ENCODE peak calls at places on chromosomes 13 and 19, in four cellular contexts. Z is PC-3, B is SK-N-SH, A is neural progenitor cell. O is an unnamed sample.

GRCh38 chr19:49421039-49421877 is 2.0 kb downstream of the PTH2 start:
- DNase-seq in A (peak; percentile 98), B (peak; percentile 95), Z (peak; percentile 47), O (no peak)

GRCh38 chr19:30003862-30004261 is 61.8 kb downstream of the URI1 start:
- DNase-seq in Z (no peak), B (no peak), A (no peak), O (no peak)

GRCh38 chr13:36746051-36746450 is 72.2 kb downstream of the SERTM1 start:
- DNase-seq in B (no peak), Z (no peak), A (no peak), O (no peak)

GRCh38 chr13:23399254-23399796 is 34.2 kb downstream of the SACS start:
- DNase-seq in Z (no peak), B (no peak), A (peak; percentile 37), O (no peak)

GRCh38 chr19:42088471-42089190 is 12.7 kb downstream of the ZNF574 start:
- DNase-seq in A (no peak), Z (no peak), B (no peak), O (no peak)

GRCh38 chr13:30355405-30355741 is 48.0 kb upstream of the KATNAL1 start:
- DNase-seq in A (peak; percentile 34), Z (no peak), B (peak; percentile 51), O (no peak)

GRCh38 chr19:1837625-1838105 is 10.6 kb downstream of the REXO1 start:
- DNase-seq in Z (peak; percentile 38), B (peak; percentile 95), A (peak; percentile 73), O (no peak)

GRCh38 chr13:78660130-78660857 is 1.3 kb upstream of the OBI1 start:
- DNase-seq in Z (no peak), A (no peak), B (peak; percentile 47), O (no peak)

GRCh38 chr13:47337781-47338507 is 441.1 kb upstream of the HTR2A start:
- DNase-seq in A (peak; percentile 20), B (no peak), Z (no peak), O (no peak)

GRCh38 chr19:23771761-23772667 is 13.3 kb upstream of the ZNF681 start:
- DNase-seq in B (no peak), Z (peak; percentile 94), A (no peak), O (no peak)

GRCh38 chr13:41224113-41225110 is 30.0 kb upstream of the KBTBD7 start:
- DNase-seq in Z (peak; percentile 45), A (no peak), B (no peak), O (no peak)

GRCh38 chr13:101111894-101112293 is 304.4 kb downstream of the NALCN start:
- DNase-seq in A (no peak), B (no peak), Z (peak; percentile 23), O (no peak)

GRCh38 chr19:16561382-16561781 is 10.8 kb downstream of the SLC35E1 start:
- DNase-seq in Z (no peak), B (no peak), A (no peak), O (no peak)

GRCh38 chr13:112943309-112944125 is 25.5 kb upstream of the MCF2L start:
- DNase-seq in B (peak; percentile 82), A (peak; percentile 85), Z (peak; percentile 28), O (no peak)

GRCh38 chr13:90760639-90761038 is 586.8 kb upstream of the MIR17HG start:
- DNase-seq in B (no peak), A (no peak), Z (no peak), O (no peak)

GRCh38 chr13:107680115-107680514 is 535.2 kb downstream of the LIG4 start:
- DNase-seq in B (peak; percentile 27), Z (peak; percentile 25), A (no peak), O (no peak)

GRCh38 chr13:105442941-105443340 is 1092.5 kb downstream of the EFNB2 start:
- DNase-seq in A (no peak), B (no peak), Z (peak; percentile 95), O (no peak)

GRCh38 chr13:51647067-51647466 is 62.8 kb downstream of the WDFY2 start:
- DNase-seq in B (no peak), A (no peak), Z (no peak), O (no peak)

GRCh38 chr13:60572003-60572792 is 175.2 kb downstream of the TDRD3 start:
- DNase-seq in A (peak; percentile 20), B (no peak), Z (peak; percentile 80), O (no peak)

GRCh38 chr13:67134322-67135129 is 95.6 kb downstream of the PCDH9 start:
- DNase-seq in B (no peak), Z (no peak), A (no peak), O (no peak)

GRCh38 chr19:31578326-31578725 is 229.1 kb upstream of the TSHZ3 start:
- DNase-seq in A (no peak), B (no peak), Z (no peak), O (no peak)

GRCh38 chr13:109130093-109130835 is 500.9 kb downstream of the MYO16 start:
- DNase-seq in Z (no peak), B (no peak), A (peak; percentile 21), O (no peak)

GRCh38 chr19:38665950-38666661 is 18.7 kb downstream of the ACTN4 start:
- DNase-seq in Z (peak; percentile 66), B (no peak), A (peak; percentile 85), O (no peak)

GRCh38 chr19:4866595-4867424 is 657 bp downstream of the PLIN3 start:
- DNase-seq in B (peak; percentile 44), A (peak; percentile 80), Z (peak; percentile 42), O (no peak)

GRCh38 chr13:97344250-97345175 is 89.5 kb upstream of the RAP2A start:
- DNase-seq in Z (peak; percentile 68), A (peak; percentile 70), B (peak; percentile 67), O (peak; percentile 51)

GRCh38 chr19:52942371-52943133 is 19.3 kb upstream of the ZNF888 start:
- DNase-seq in B (peak; percentile 88), Z (peak; percentile 88), A (peak; percentile 87), O (peak; percentile 74)

DNA sequence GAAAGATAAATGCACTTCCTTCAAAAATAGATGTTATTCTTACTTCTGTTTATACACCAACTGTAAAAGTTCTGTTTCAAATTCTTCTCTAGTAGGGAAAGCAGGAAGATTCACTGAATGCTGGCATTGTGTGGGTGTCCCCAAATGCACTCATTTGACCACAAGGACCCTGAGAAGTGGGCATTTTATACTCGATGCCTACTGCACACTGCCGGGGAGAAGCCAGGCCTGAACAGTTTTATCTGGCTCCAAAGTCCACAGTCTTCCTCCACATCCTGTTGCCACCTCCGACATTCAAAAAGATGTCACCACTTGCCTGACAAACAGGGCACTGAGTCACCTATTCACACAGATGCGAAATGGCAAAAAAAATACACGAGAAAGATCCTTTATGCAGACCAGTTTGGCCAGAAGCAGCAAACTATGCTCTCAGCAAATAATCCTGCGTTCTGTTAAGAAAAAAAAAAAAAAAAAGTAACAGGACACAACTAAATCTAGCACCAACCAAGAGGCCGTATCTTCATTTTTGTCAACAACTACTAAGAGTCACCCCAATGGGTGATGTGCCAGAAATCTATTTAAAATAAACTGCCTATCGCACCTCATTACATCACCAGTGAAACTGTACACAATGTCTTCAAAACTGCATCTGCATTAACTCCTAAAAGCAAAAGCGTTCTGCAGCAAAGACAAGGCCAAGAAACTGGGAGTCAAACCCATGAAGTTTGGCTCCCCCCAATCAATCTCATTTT is 6.2 kb downstream of the ZC3H4 start:
- DNase-seq in Z (peak; percentile 78), B (no peak), A (no peak), O (no peak)
- H3K27ac ChIP-seq in Z (peak overlapping the region; percentile 99), B (peak overlapping the region; percentile 100), A (no peak overlapping the region), O (no peak overlapping the region)

GRCh38 chr19:11364935-11365334 is 9.5 kb upstream of the SWSAP1 start:
- DNase-seq in Z (no peak), A (no peak), B (no peak), O (no peak)

GRCh38 chr19:11364296-11364904 is 9.2 kb downstream of the PLPPR2 start:
- DNase-seq in B (no peak), A (no peak), Z (no peak), O (no peak)

GRCh38 chr19:11363881-11364280 is 8.6 kb downstream of the PLPPR2 start:
- DNase-seq in B (no peak), A (no peak), Z (no peak), O (no peak)

GRCh38 chr19:11361771-11362731 is 6.8 kb downstream of the PLPPR2 start:
- DNase-seq in A (no peak), B (peak; percentile 31), Z (no peak), O (no peak)

DNA sequence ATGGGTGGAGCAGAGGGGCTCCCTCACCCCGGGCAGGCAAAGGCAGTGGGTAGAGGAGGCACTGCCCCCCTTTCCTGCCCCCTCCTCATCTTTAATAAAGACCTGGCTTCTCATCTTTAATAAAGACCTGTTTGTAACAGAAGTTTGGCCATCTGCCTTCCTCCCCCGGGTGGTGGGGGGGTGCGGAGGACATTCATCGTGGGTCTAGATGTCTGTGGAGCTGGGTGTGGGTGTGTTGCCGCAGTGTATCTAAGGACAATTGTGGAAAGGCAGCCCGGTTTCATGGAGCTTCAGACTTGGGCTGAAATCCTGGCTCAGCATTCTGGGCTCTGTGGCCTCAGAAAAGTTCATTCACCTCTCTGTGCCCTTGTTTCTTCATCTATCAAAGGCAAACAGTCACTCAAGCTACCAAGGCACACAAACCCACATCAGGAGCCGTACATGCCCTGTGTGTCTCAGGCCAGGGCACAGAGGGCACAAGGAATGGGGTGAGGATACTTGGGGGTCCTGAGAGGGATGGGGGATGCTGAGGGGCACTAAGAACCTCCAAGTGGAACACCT is 8.8 kb upstream of the SWSAP1 start:
- DNase-seq in B (no peak), A (no peak), Z (no peak), O (no peak)
- TF ChIP-seq EZH2phosphoT487 in B (no peak), A (no peak), Z (no peak), O (no peak)

GRCh38 chr13:110314516-110315245 is 7.6 kb downstream of the COL4A2 start:
- DNase-seq in Z (no peak), A (no peak), B (no peak), O (no peak)
- H3K9ac ChIP-seq in Z (no peak overlapping the region), A (no peak overlapping the region), B (no peak overlapping the region), O (no peak overlapping the region)

GRCh38 chr13:46297338-46297737 is 85.6 kb downstream of the LRRC63 start:
- DNase-seq in A (no peak), B (no peak), Z (no peak), O (no peak)

GRCh38 chr13:46295531-46296464 is 84.1 kb downstream of the LRRC63 start:
- DNase-seq in B (no peak), A (no peak), Z (peak; percentile 39), O (no peak)

GRCh38 chr13:46296920-46297319 is 85.2 kb downstream of the LRRC63 start:
- DNase-seq in B (no peak), Z (peak; percentile 18), A (no peak), O (no peak)

GRCh38 chr13:46296465-46296822 is 84.7 kb downstream of the LRRC63 start:
- DNase-seq in B (no peak), Z (no peak), A (no peak), O (no peak)
- H3K27ac ChIP-seq in B (peak overlapping the region; percentile 84), Z (peak overlapping the region; percentile 18), A (no peak overlapping the region), O (no peak overlapping the region)

GRCh38 chr13:98910501-98910951 is 67.3 kb downstream of the DOCK9 start:
- DNase-seq in Z (peak; percentile 75), A (no peak), B (no peak), O (no peak)
- TF ChIP-seq EZH2phosphoT487 in Z (no peak), A (no peak), B (no peak), O (no peak)